ENCODE peak calls at places on chromosomes 4 and X, in six cellular contexts. A is T-helper 1 cell, U is erythroblast, V is ecto neural progenitor cell, W is fibroblast of mammary gland, J is M059J. B is an unnamed sample.
A peak's percentile ranks its signal among the peaks of the same experiment; 100 is the strongest.

GRCh38 chr4:119190354-119190753 is 22.2 kb upstream of the USP53 start:
- DNase-seq in V (no peak), U (no peak), A (no peak), J (no peak), W (no peak), B (no peak)

GRCh38 chr4:8101796-8102355 is 56.7 kb downstream of the ABLIM2 start:
- DNase-seq in W (no peak), V (no peak), U (no peak), A (no peak), J (no peak), B (no peak)

GRCh38 chrX:76148753-76149152 is 24.1 kb upstream of the PBDC1 start:
- DNase-seq in J (peak; percentile 66), V (no peak), A (no peak), W (peak; percentile 43), U (peak; percentile 70), B (peak; percentile 6)

GRCh38 chr4:128484896-128485295 is 197.3 kb upstream of the PGRMC2 start:
- DNase-seq in V (no peak), A (no peak), J (no peak), W (no peak), U (no peak), B (no peak)

GRCh38 chrX:75038925-75039324 is 113.7 kb upstream of the NEXMIF start:
- DNase-seq in W (peak; percentile 18), J (peak; percentile 32), V (no peak), U (peak; percentile 28), A (no peak), B (no peak)

GRCh38 chr4:23747131-23747752 is 142.6 kb downstream of the PPARGC1A start:
- DNase-seq in A (no peak), V (no peak), J (no peak), U (no peak), W (no peak), B (no peak)

GRCh38 chr4:175453456-175453855 is 358.6 kb downstream of the GPM6A start:
- DNase-seq in W (peak; percentile 38), A (no peak), J (peak; percentile 60), V (no peak), U (no peak), B (no peak)

GRCh38 chr4:41991916-41992767 is 1.8 kb downstream of the SLC30A9 start:
- DNase-seq in U (peak; percentile 49), W (peak; percentile 37), V (no peak), J (peak; percentile 19), A (no peak), B (no peak)

GRCh38 chr4:103887191-103887590 is 167.4 kb upstream of the TACR3 start:
- DNase-seq in J (no peak), A (no peak), V (no peak), W (peak; percentile 75), U (no peak), B (no peak)

GRCh38 chrX:140477987-140478386 is 26.9 kb downstream of the SOX3 start:
- DNase-seq in A (no peak), W (no peak), J (no peak), U (no peak), V (no peak), B (no peak)

GRCh38 chrX:107716045-107716684 is 59.4 kb downstream of the TSC22D3 start:
- DNase-seq in J (peak; percentile 39), U (peak; percentile 24), A (no peak), V (peak; percentile 80), W (no peak), B (peak; percentile 33)

GRCh38 chr4:17535242-17535641 is 20.3 kb downstream of the CLRN2 start:
- DNase-seq in V (no peak), W (no peak), A (no peak), J (peak; percentile 11), U (no peak), B (no peak)

GRCh38 chrX:455199-455598 is 68.5 kb upstream of the PPP2R3B start:
- DNase-seq in A (no peak), V (no peak), J (no peak), W (no peak), U (no peak), B (no peak)

GRCh38 chr4:183098080-183098722 is 856 bp upstream of the WWC2 start:
- DNase-seq in J (no peak), A (peak; percentile 18), V (no peak), W (peak; percentile 43), U (peak; percentile 71), B (peak; percentile 69)

B was measured in endothelial cell.